ENCODE peak calls at places on chromosomes 7 and 10, in ten cellular contexts. H is transverse colon, K is HepG2, V is stomach, S is suprapubic skin, A is GM23338, D is HCT116, I is GM12892, Z is endothelial cell of umbilical vein, B is GM12878. U is an unnamed sample.

GRCh38 chr10:101972761-101973160 is 83.2 kb downstream of the ARMH3 start:
- DNase-seq in H (no peak), K (no peak), V (no peak), S (no peak), A (no peak), D (no peak), I (no peak), Z (no peak), B (no peak), U (no peak)

GRCh38 chr7:107691713-107692112 is 31.1 kb downstream of the SLC26A4 start:
- DNase-seq in H (no peak), K (no peak), V (no peak), S (no peak), A (no peak), D (no peak), I (no peak), Z (peak), B (no peak), U (no peak)

GRCh38 chr7:74527842-74528241 is 74.1 kb downstream of the GTF2IRD1 start:
- DNase-seq in H (peak), K (no peak), V (peak), S (no peak), A (no peak), D (no peak), I (no peak), Z (no peak), B (no peak), U (peak)

GRCh38 chr7:147014596-147014995 is 898.0 kb downstream of the CNTNAP2 start:
- DNase-seq in H (no peak), K (no peak), V (no peak), S (no peak), A (no peak), D (no peak), I (no peak), Z (no peak), B (no peak), U (no peak)

GRCh38 chr10:43852644-43853214 is 204.0 kb upstream of the ZNF32 start:
- DNase-seq in H (no peak), K (no peak), V (no peak), S (no peak), A (no peak), D (no peak), I (no peak), Z (no peak), B (no peak), U (no peak)

GRCh38 chr7:152424348-152425108 is 11.3 kb downstream of the KMT2C start:
- DNase-seq in H (no peak), K (no peak), V (no peak), S (no peak), A (no peak), D (no peak), I (no peak), Z (no peak), B (no peak), U (no peak)

GRCh38 chr7:82015751-82016150 is 245.9 kb upstream of the HGF start:
- DNase-seq in H (no peak), K (no peak), V (no peak), S (no peak), A (no peak), D (no peak), I (no peak), Z (no peak), B (no peak), U (no peak)

GRCh38 chr10:6170638-6171037 is 32.1 kb upstream of the PFKFB3 start:
- DNase-seq in H (peak), K (no peak), V (no peak), S (no peak), A (no peak), D (no peak), I (no peak), Z (peak), B (no peak), U (no peak)

GRCh38 chr7:31202801-31203200 is 137.7 kb downstream of the NEUROD6 start:
- DNase-seq in H (no peak), K (no peak), V (no peak), S (no peak), A (no peak), D (no peak), I (no peak), Z (no peak), B (no peak), U (no peak)

GRCh38 chr7:67821116-67821515 is 824.5 kb downstream of the TYW1 start:
- DNase-seq in H (no peak), K (no peak), V (no peak), S (no peak), A (no peak), D (no peak), I (no peak), Z (no peak), B (no peak), U (no peak)

GRCh38 chr7:12965767-12966166 is 278.3 kb downstream of the ARL4A start:
- DNase-seq in H (no peak), K (no peak), V (no peak), S (no peak), A (no peak), D (no peak), I (no peak), Z (no peak), B (no peak), U (no peak)

GRCh38 chr7:80145780-80146422 is 11.3 kb downstream of the GNAI1 start:
- DNase-seq in H (no peak), K (no peak), V (no peak), S (no peak), A (no peak), D (no peak), I (no peak), Z (peak), B (no peak), U (no peak)

GRCh38 chr7:98514211-98515150 is 102.6 kb upstream of the NPTX2 start:
- DNase-seq in H (no peak), K (no peak), V (no peak), S (no peak), A (peak), D (no peak), I (no peak), Z (no peak), B (no peak), U (no peak)

GRCh38 chr10:97024181-97025073 is 161.3 kb downstream of the SLIT1 start:
- DNase-seq in H (no peak), K (no peak), V (no peak), S (no peak), A (no peak), D (no peak), I (no peak), Z (peak), B (peak), U (no peak)

GRCh38 chr10:860519-860918 is 71.0 kb downstream of the LARP4B start:
- DNase-seq in H (no peak), K (no peak), V (no peak), S (no peak), A (no peak), D (no peak), I (no peak), Z (no peak), B (no peak), U (no peak)

GRCh38 chr10:79112898-79113431 is 44.2 kb downstream of the ZMIZ1 start:
- DNase-seq in H (no peak), K (no peak), V (no peak), S (peak), A (no peak), D (no peak), I (no peak), Z (peak), B (no peak), U (peak)

GRCh38 chr10:107727762-107728317 is 563.3 kb upstream of the SORCS1 start:
- DNase-seq in H (no peak), K (no peak), V (no peak), S (no peak), A (no peak), D (no peak), I (no peak), Z (no peak), B (no peak), U (no peak)

GRCh38 chr7:140526214-140526613 is 46.9 kb upstream of the MKRN1 start:
- DNase-seq in H (no peak), K (no peak), V (no peak), S (no peak), A (peak), D (no peak), I (no peak), Z (no peak), B (no peak), U (no peak)

GRCh38 chr10:59229451-59229850 is 53.0 kb downstream of the PHYHIPL start:
- DNase-seq in H (no peak), K (no peak), V (no peak), S (no peak), A (no peak), D (no peak), I (no peak), Z (no peak), B (no peak), U (no peak)

GRCh38 chr10:123421461-123421860 is 244.7 kb upstream of the GPR26 start:
- DNase-seq in H (no peak), K (no peak), V (no peak), S (no peak), A (no peak), D (no peak), I (no peak), Z (no peak), B (no peak), U (no peak)

DNA sequence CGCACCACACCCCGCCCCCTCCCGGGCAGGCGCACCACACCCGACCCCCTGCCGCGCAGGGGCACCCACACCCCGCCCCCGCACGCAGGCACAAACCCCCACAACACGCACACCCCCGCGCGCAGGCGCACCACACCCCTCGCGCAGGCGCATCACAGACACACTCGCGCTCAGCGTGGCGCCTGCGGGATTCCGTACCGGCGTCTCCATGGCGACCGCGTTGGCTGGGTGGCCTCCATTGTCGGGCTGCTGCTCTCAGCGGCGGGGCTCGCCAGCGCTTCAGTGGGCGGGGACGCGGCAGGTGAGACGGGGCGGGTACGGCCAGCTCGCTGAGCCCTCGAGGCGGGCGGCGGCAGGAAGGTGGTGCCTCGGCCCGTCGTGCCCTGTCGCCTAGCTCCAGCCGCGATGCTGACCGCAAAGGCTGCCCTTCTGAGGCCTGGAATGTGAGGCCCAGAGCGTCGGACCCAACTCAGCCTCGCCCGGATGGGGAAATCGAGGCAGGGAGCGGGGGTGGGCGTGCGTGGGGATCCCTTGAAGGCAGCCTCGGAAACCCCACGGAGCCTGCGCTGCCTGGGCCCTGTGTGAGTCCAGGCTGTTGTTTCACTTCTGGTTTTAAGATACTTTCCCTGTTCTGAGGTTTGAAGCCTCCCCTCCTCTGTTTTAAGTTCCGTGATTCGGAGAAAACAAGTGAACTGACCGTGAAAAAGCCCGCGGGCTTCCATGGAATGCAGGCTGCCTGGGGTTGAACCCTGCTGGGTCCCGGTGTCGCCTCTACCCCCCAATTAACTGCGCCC is at the start of gene LRRC27:
- DNase-seq in H (peak), K (peak), V (peak), S (peak), A (peak), D (peak), I (peak), Z (peak), B (peak), U (peak)
- TF ChIP-seq POLR2AphosphoS5 in H (peak), K (peak), V (peak), S (peak), A (peak), D (peak), I (no peak), Z (peak), B (no peak), U (peak)

GRCh38 chr7:41834805-41835694 is 132.2 kb upstream of the INHBA start:
- DNase-seq in H (no peak), K (no peak), V (no peak), S (no peak), A (no peak), D (no peak), I (no peak), Z (no peak), B (no peak), U (no peak)
- TF ChIP-seq POLR2AphosphoS5 in H (no peak), K (no peak), V (no peak), S (no peak), A (no peak), D (no peak), I (no peak), Z (no peak), B (no peak), U (no peak)

GRCh38 chr10:103244663-103245271 is 920 bp upstream of the RPEL1 start:
- DNase-seq in H (peak), K (peak), V (peak), S (peak), A (peak), D (peak), I (peak), Z (peak), B (peak), U (peak)
- TF ChIP-seq POLR2AphosphoS5 in H (peak), K (no peak), V (peak), S (no peak), A (no peak), D (no peak), I (no peak), Z (no peak), B (no peak), U (peak)

GRCh38 chr7:24874791-24875190 is 105.2 kb downstream of the OSBPL3 start:
- DNase-seq in H (no peak), K (no peak), V (no peak), S (no peak), A (no peak), D (no peak), I (no peak), Z (no peak), B (no peak), U (no peak)

GRCh38 chr7:24869572-24869971 is 110.4 kb downstream of the OSBPL3 start:
- DNase-seq in H (no peak), K (no peak), V (no peak), S (no peak), A (no peak), D (no peak), I (no peak), Z (no peak), B (no peak), U (no peak)

GRCh38 chr7:24868724-24869123 is 111.3 kb downstream of the OSBPL3 start:
- DNase-seq in H (no peak), K (no peak), V (no peak), S (no peak), A (no peak), D (no peak), I (no peak), Z (no peak), B (no peak), U (no peak)

GRCh38 chr7:24870766-24871165 is 109.2 kb downstream of the OSBPL3 start:
- DNase-seq in H (no peak), K (no peak), V (no peak), S (no peak), A (no peak), D (no peak), I (no peak), Z (no peak), B (no peak), U (no peak)

GRCh38 chr7:24871765-24872164 is 108.2 kb downstream of the OSBPL3 start:
- DNase-seq in H (no peak), K (no peak), V (no peak), S (no peak), A (no peak), D (no peak), I (no peak), Z (no peak), B (no peak), U (no peak)
- TF ChIP-seq POLR2AphosphoS5 in H (no peak), K (no peak), V (no peak), S (no peak), A (no peak), D (no peak), I (no peak), Z (no peak), B (no peak), U (no peak)

DNA sequence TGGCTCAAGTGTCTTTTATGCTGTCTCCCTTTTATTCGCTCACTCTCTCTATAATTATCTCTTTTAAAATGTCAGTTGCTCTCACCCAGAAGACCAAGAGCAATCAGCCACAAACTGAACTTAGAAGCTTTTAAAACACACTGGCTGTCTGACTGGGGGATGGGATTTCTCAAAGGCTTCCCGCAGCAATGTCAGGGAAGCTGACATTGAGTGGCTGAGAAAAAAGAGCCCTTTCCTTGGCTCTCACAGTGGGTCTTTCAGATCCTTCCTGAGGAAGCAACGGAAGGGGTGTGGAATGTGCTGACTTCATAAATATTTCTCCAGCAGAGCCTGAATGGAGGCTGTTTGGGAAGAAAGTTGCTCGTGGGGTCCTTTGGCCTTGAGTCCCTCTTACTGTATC is 445.7 kb upstream of the C7orf33 start:
- DNase-seq in H (no peak), K (no peak), V (no peak), S (no peak), A (no peak), D (no peak), I (no peak), Z (no peak), B (no peak), U (no peak)
- TF ChIP-seq POLR2AphosphoS5 in H (no peak), K (no peak), V (no peak), S (no peak), A (no peak), D (no peak), I (no peak), Z (no peak), B (no peak), U (no peak)

U was measured in prostate gland.